ENCODE peak calls at places on chromosomes 12 and 14, in ten cellular contexts. F is fibroblast of lung, A is mesendoderm, R is IMR-90, E is neural progenitor cell, K is Karpas-422, M is HCT116, C is PC-3, S is SK-N-SH, T is GM23248. L is an unnamed sample.
A peak's percentile ranks its signal among the peaks of the same experiment; 100 is the strongest.

GRCh38 chr14:61033851-61034250 is 52.8 kb downstream of the SLC38A6 start:
- DNase-seq in T (peak; percentile 46), F (peak; percentile 59), S (no peak), M (no peak), A (no peak), R (peak; percentile 58), K (peak; percentile 81), C (no peak), E (no peak), L (no peak)

GRCh38 chr14:102233081-102233480 is 71.9 kb downstream of the MOK start:
- DNase-seq in R (no peak), T (no peak), K (no peak), M (no peak), A (no peak), C (no peak), F (no peak), S (no peak), E (no peak), L (no peak)

GRCh38 chr14:33432407-33433023 is 493.8 kb downstream of the NPAS3 start:
- DNase-seq in F (peak; percentile 42), K (peak; percentile 81), T (peak; percentile 70), S (no peak), A (no peak), E (peak; percentile 8), M (no peak), R (peak; percentile 18), C (peak; percentile 71), L (no peak)

GRCh38 chr14:68790656-68791077 is 2.2 kb downstream of the ZFP36L1 start:
- DNase-seq in R (no peak), F (no peak), K (peak; percentile 70), M (no peak), C (peak; percentile 49), T (no peak), S (no peak), A (peak; percentile 22), E (no peak), L (no peak)

GRCh38 chr12:101276433-101276832 is 3.5 kb upstream of the UTP20 start:
- DNase-seq in M (no peak), C (no peak), A (no peak), E (no peak), K (no peak), F (no peak), T (no peak), S (no peak), R (no peak), L (no peak)

GRCh38 chr14:101017806-101018560 is 114.5 kb upstream of the RTL1 start:
- DNase-seq in E (no peak), A (no peak), K (no peak), T (no peak), C (no peak), S (no peak), R (no peak), F (no peak), M (no peak), L (no peak)

GRCh38 chr12:47383942-47384341 is 304.2 kb upstream of the AMIGO2 start:
- DNase-seq in F (peak; percentile 78), K (no peak), R (peak; percentile 90), E (no peak), M (no peak), C (peak; percentile 47), T (peak; percentile 39), A (no peak), S (no peak), L (no peak)

GRCh38 chr14:97177016-97177415 is 379.8 kb downstream of the VRK1 start:
- DNase-seq in T (no peak), C (peak; percentile 81), A (peak; percentile 54), E (peak; percentile 39), S (peak; percentile 14), F (peak; percentile 12), M (peak; percentile 69), K (peak; percentile 89), R (no peak), L (no peak)

GRCh38 chr12:12441051-12441807 is 84.4 kb downstream of the BORCS5 start:
- DNase-seq in A (no peak), S (no peak), R (no peak), E (no peak), K (no peak), C (no peak), M (no peak), T (no peak), F (no peak), L (no peak)

GRCh38 chr12:4434299-4434698 is 11.3 kb downstream of the FGF6 start:
- DNase-seq in C (no peak), T (no peak), E (no peak), A (no peak), K (no peak), S (no peak), R (no peak), F (no peak), M (no peak), L (no peak)

GRCh38 chr12:20206410-20206809 is 161.9 kb upstream of the PDE3A start:
- DNase-seq in T (no peak), F (no peak), E (no peak), M (no peak), K (no peak), C (no peak), S (no peak), A (no peak), R (no peak), L (no peak)

GRCh38 chr12:67474934-67475620 is 173.5 kb upstream of the DYRK2 start:
- DNase-seq in K (no peak), A (no peak), F (peak; percentile 22), R (no peak), S (no peak), C (no peak), E (no peak), M (no peak), T (peak; percentile 56), L (no peak)

GRCh38 chr12:75694891-75695290 is 183.5 kb upstream of the KRR1 start:
- DNase-seq in F (peak; percentile 26), R (peak; percentile 43), C (peak; percentile 26), S (no peak), A (no peak), M (peak; percentile 53), T (no peak), E (no peak), K (no peak), L (no peak)

GRCh38 chr12:69070319-69071090 is 137.5 kb upstream of the CPM start:
- DNase-seq in K (peak; percentile 87), A (peak; percentile 74), M (peak; percentile 59), S (peak; percentile 56), C (peak; percentile 83), F (peak; percentile 47), R (peak; percentile 71), T (peak; percentile 82), E (peak; percentile 78), L (peak; percentile 61)

GRCh38 chr14:81427348-81428058 is 27.4 kb upstream of the STON2 start:
- DNase-seq in R (no peak), E (peak; percentile 22), M (no peak), C (peak; percentile 11), F (peak; percentile 21), K (no peak), A (peak; percentile 67), S (peak; percentile 32), T (no peak), L (no peak)

GRCh38 chr12:64522807-64523206 is 70.9 kb downstream of the TBK1 start:
- DNase-seq in K (no peak), C (no peak), S (no peak), R (peak; percentile 22), M (no peak), E (no peak), A (no peak), F (peak; percentile 47), T (peak; percentile 75), L (no peak)

DNA sequence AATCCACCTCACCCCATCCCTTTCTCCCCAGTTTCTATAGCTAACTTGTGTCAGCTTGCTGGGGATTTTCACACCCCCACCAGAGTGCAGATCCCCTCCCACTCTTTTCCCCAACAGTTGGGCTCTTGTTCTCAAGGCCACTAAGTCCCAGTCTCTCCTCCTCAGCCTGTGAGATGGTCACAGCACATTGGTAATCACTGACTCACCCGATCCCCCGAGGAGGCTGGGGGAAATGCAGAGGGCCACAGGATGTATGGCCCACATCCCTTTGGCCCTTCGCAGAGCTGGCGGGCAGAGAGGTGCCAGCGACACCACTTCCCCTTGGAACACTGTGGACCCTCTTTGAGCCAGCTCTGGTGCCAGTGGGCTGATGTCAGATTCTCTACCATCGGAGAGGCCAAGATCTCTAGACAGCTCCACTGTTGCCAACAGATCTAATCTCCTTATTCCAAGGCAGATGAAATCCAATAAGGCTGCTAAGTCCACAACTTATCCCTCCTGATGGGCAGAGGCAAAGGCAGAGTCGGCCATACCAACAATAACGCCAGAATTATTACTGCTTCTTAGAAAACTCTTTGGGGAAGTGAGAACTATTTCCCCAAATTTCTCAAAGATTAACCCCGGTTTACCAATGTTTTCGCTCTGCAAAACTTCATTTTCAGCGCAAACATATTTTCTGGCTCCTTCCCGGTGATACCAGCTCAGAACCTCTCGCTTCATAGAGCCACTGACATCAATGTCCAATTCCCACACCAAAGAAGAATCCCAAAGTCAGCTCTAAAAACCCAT is 1.5 kb downstream of the FMNL3 start:
- DNase-seq in M (no peak), A (peak; percentile 82), K (peak; percentile 49), E (no peak), T (peak; percentile 81), R (peak; percentile 84), C (peak; percentile 55), S (peak; percentile 20), F (peak; percentile 85), L (no peak)
- H3K9ac ChIP-seq in M (no peak overlapping the region), A (peak overlapping the region; percentile 91), K (peak overlapping the region; percentile 78), E (no peak overlapping the region), T (peak overlapping the region; percentile 91), R (peak overlapping the region; percentile 92), C (no peak overlapping the region), S (peak overlapping the region; percentile 92), F (no peak overlapping the region), L (peak overlapping the region; percentile 82)

GRCh38 chr12:52601671-52602070 is 408 bp upstream of the KRT72 start:
- DNase-seq in E (no peak), C (no peak), A (peak; percentile 11), T (no peak), K (no peak), S (no peak), M (no peak), R (no peak), F (no peak), L (no peak)
- H3K27me3 ChIP-seq in E (peaks cover 25% of the 10 kb centered on the region), C (peaks cover 24% of the 10 kb centered on the region), A (no peaks in the 10 kb centered on the region), T (peaks cover 49% of the 10 kb centered on the region), K (no peaks in the 10 kb centered on the region), S (peaks cover 48% of the 10 kb centered on the region), M (no peaks in the 10 kb centered on the region), R (peaks cover 41% of the 10 kb centered on the region), F (peaks cover 15% of the 10 kb centered on the region), L (peaks cover 2% of the 10 kb centered on the region)

DNA sequence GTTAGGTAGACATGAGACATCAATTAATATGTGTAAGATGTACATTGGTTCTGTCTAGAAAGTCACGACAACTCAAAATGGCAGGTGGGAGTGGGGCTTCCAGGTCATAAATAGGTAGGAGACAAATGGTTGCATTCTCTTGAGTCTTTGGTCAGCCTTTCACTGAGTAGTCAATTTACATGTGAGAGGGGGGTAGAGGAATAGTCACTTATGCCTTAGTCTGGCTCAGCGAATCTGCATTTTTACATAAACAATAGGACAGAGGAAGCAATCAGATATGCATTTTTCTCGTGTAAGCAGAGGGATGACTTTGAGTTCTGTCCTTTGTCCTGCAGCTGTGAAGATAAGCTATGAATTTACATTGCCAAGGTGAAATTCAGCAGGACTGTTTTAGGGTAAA is 27.8 kb upstream of the UNC79 start:
- DNase-seq in E (no peak), T (no peak), K (no peak), F (no peak), A (peak; percentile 54), R (no peak), M (no peak), S (no peak), C (no peak), L (peak; percentile 13)
- H3K9ac ChIP-seq in E (no peak overlapping the region), T (no peak overlapping the region), K (no peak overlapping the region), F (no peak overlapping the region), A (no peak overlapping the region), R (no peak overlapping the region), M (no peak overlapping the region), S (no peak overlapping the region), C (no peak overlapping the region), L (no peak overlapping the region)

GRCh38 chr12:49900371-49900770 is 3.3 kb downstream of the FAIM2 start:
- DNase-seq in S (no peak), A (no peak), T (no peak), R (no peak), C (no peak), E (no peak), F (no peak), M (no peak), K (no peak), L (no peak)
- H3K27me3 ChIP-seq in S (no peaks in the 10 kb centered on the region), A (peaks cover 3% of the 10 kb centered on the region), T (no peaks in the 10 kb centered on the region), R (peaks cover 29% of the 10 kb centered on the region), C (no peaks in the 10 kb centered on the region), E (peaks cover 22% of the 10 kb centered on the region), F (peaks cover 16% of the 10 kb centered on the region), M (peaks cover 3% of the 10 kb centered on the region), K (no peaks in the 10 kb centered on the region), L (peaks cover 22% of the 10 kb centered on the region)

L was measured in NT2/D1.